ENCODE peak calls at places on chromosomes 12 and 14, in nine cellular contexts. T is lower leg skin; L is stimulated activated CD4-positive, alpha-beta T cell treated with anti-CD3 and anti-CD28 coated beads, Interleukin-1b, Interleukin-23, amount 100 ng/mL, for 4 hours; K is CMK; X is BE2C; R is GM20000; C is fibroblast of lung; V is AG09309; U is AG08395. I is an unnamed sample.
A peak's percentile ranks its signal among the peaks of the same experiment; 100 is the strongest.

GRCh38 chr12:113860059-113860820 is 105.9 kb downstream of the RBM19 start:
- DNase-seq in R (no peak), V (no peak), T (no peak), C (no peak), L (no peak), X (no peak), U (no peak), K (no peak), I (no peak)

GRCh38 chr14:56474419-56475022 is 105.1 kb upstream of the TMEM260 start:
- DNase-seq in U (peak; percentile 53), R (peak; percentile 34), K (peak; percentile 3), T (no peak), C (peak; percentile 59), V (no peak), X (no peak), L (no peak), I (peak; percentile 62)

GRCh38 chr14:53701108-53701875 is 255.3 kb downstream of the BMP4 start:
- DNase-seq in L (no peak), K (no peak), R (peak; percentile 30), T (no peak), U (no peak), V (no peak), X (no peak), C (no peak), I (no peak)

GRCh38 chr14:101252443-101253214 is 308.7 kb upstream of the DIO3 start:
- DNase-seq in R (no peak), L (no peak), U (no peak), X (no peak), K (no peak), T (no peak), C (no peak), V (no peak), I (no peak)

GRCh38 chr12:98803468-98804209 is 158.5 kb downstream of the APAF1 start:
- DNase-seq in C (peak; percentile 8), X (no peak), U (peak; percentile 24), V (peak; percentile 18), L (no peak), R (no peak), K (no peak), T (no peak), I (no peak)

GRCh38 chr12:131949431-131950181 is at the start of gene EP400:
- DNase-seq in L (peak; percentile 97), U (peak; percentile 98), R (peak; percentile 99), T (peak; percentile 99), C (peak; percentile 92), V (peak; percentile 52), K (peak; percentile 84), X (peak; percentile 97), I (peak; percentile 87)

GRCh38 chr14:91897121-91897701 is 29.9 kb upstream of the TC2N start:
- DNase-seq in T (no peak), X (no peak), K (no peak), C (peak; percentile 85), V (peak; percentile 29), U (peak; percentile 79), R (no peak), L (no peak), I (peak; percentile 57)

GRCh38 chr12:118188690-118189371 is 52.9 kb downstream of the PEBP1 start:
- DNase-seq in R (no peak), L (no peak), T (no peak), C (peak; percentile 81), U (peak; percentile 59), V (no peak), K (no peak), X (no peak), I (peak; percentile 72)

GRCh38 chr12:93773122-93773871 is 96.1 kb downstream of the CRADD start:
- DNase-seq in K (no peak), L (peak; percentile 24), V (no peak), T (no peak), U (no peak), X (peak; percentile 53), R (no peak), C (peak; percentile 50), I (no peak)

GRCh38 chr14:37124617-37125016 is 47.8 kb downstream of the SLC25A21 start:
- DNase-seq in C (no peak), X (no peak), R (no peak), K (no peak), U (no peak), T (no peak), L (no peak), V (no peak), I (no peak)

GRCh38 chr14:23054000-23054811 is 3.1 kb downstream of the CDH24 start:
- DNase-seq in K (no peak), L (no peak), C (no peak), V (no peak), X (peak; percentile 53), R (peak; percentile 60), T (peak; percentile 82), U (peak; percentile 30), I (no peak)

GRCh38 chr12:88206636-88207035 is 64.5 kb downstream of the TMTC3 start:
- DNase-seq in R (no peak), K (no peak), C (peak; percentile 84), X (no peak), V (peak; percentile 55), T (no peak), L (no peak), U (peak; percentile 8), I (no peak)

GRCh38 chr12:21656931-21657335 is 709 bp downstream of the LDHB start:
- DNase-seq in V (no peak), U (peak; percentile 28), X (peak; percentile 57), K (peak; percentile 21), R (peak; percentile 36), T (peak; percentile 80), C (peak; percentile 58), L (peak; percentile 33), I (peak; percentile 67)

GRCh38 chr12:117832459-117833457 is 136.0 kb downstream of the KSR2 start:
- DNase-seq in T (no peak), L (no peak), X (no peak), C (no peak), U (peak; percentile 79), K (no peak), R (no peak), V (peak; percentile 41), I (no peak)

GRCh38 chr12:89414851-89415250 is 62.5 kb upstream of the DUSP6 start:
- DNase-seq in X (no peak), R (no peak), T (no peak), C (peak; percentile 71), K (no peak), V (peak; percentile 53), L (no peak), U (peak; percentile 57), I (no peak)

GRCh38 chr14:68377459-68377858 is 415.4 kb downstream of the ZFP36L1 start:
- DNase-seq in V (no peak), U (peak; percentile 30), L (no peak), C (no peak), K (peak; percentile 83), X (no peak), T (peak; percentile 88), R (no peak), I (peak; percentile 70)

GRCh38 chr12:26318661-26319068 is 123.3 kb downstream of the SSPN start:
- DNase-seq in V (no peak), L (no peak), K (no peak), R (peak; percentile 44), X (peak; percentile 22), T (peak; percentile 90), U (peak; percentile 28), C (peak; percentile 86), I (no peak)

GRCh38 chr12:68454855-68455254 is 122.7 kb upstream of the MDM1 start:
- DNase-seq in U (no peak), X (no peak), K (no peak), C (no peak), T (no peak), R (no peak), V (no peak), L (no peak), I (no peak)

GRCh38 chr12:132460571-132460970 is 29.4 kb upstream of the FBRSL1 start:
- DNase-seq in X (peak; percentile 46), R (no peak), L (no peak), U (no peak), C (no peak), K (no peak), V (no peak), T (no peak), I (no peak)

GRCh38 chr12:89936631-89937030 is 228.0 kb upstream of the ATP2B1 start:
- DNase-seq in T (no peak), X (peak; percentile 34), V (no peak), L (no peak), R (no peak), C (no peak), U (no peak), K (no peak), I (no peak)

GRCh38 chr14:67620217-67620789 is 583 bp downstream of the ARG2 start:
- DNase-seq in L (no peak), X (peak; percentile 15), R (no peak), U (no peak), T (peak; percentile 89), K (no peak), V (no peak), C (no peak), I (peak; percentile 14)

GRCh38 chr12:6294533-6295186 is 15.8 kb upstream of the PLEKHG6 start:
- DNase-seq in K (no peak), V (no peak), T (no peak), C (no peak), X (no peak), U (no peak), L (no peak), R (no peak), I (no peak)

GRCh38 chr12:31324116-31324844 is 1.7 kb downstream of the SINHCAF start:
- DNase-seq in C (peak; percentile 79), V (peak; percentile 10), L (peak; percentile 64), T (peak; percentile 93), X (peak; percentile 84), K (peak; percentile 33), R (peak; percentile 80), U (peak; percentile 56), I (peak; percentile 12)

GRCh38 chr12:109053382-109054123 is 1.2 kb downstream of the USP30 start:
- DNase-seq in U (no peak), X (no peak), K (no peak), T (no peak), V (no peak), L (no peak), R (peak; percentile 79), C (peak; percentile 1), I (no peak)

GRCh38 chr14:105240811-105241576 is 7.3 kb upstream of the BTBD6 start:
- DNase-seq in U (no peak), V (no peak), X (no peak), C (no peak), L (no peak), T (no peak), R (no peak), K (no peak), I (no peak)

I was measured in hippocampal formation.